ENCODE peak calls at places on chromosomes 6 and 20, in five cellular contexts. S is glutamatergic neuron; N is dorsolateral prefrontal cortex; M is CD8-positive, alpha-beta T cell; I is HCT116. Z is an unnamed sample.

GRCh38 chr20:9349256-9349655 is 165.1 kb upstream of the LAMP5 start:
- DNase-seq in S (no peak), N (no peak), M (no peak), I (no peak), Z (no peak)

GRCh38 chr6:7909323-7910276 is 988 bp downstream of the TXNDC5 start:
- DNase-seq in S (peak; percentile 71), N (peak; percentile 67), M (no peak), I (no peak), Z (no peak)

GRCh38 chr20:8388146-8388545 is 256.1 kb downstream of the PLCB1 start:
- DNase-seq in S (no peak), N (no peak), M (no peak), I (no peak), Z (no peak)

GRCh38 chr6:149233056-149233715 is 84.3 kb upstream of the TAB2 start:
- DNase-seq in S (no peak), N (no peak), M (peak; percentile 46), I (peak; percentile 95), Z (no peak)

GRCh38 chr20:58155148-58155925 is 73.1 kb downstream of the ANKRD60 start:
- DNase-seq in S (no peak), N (no peak), M (no peak), I (no peak), Z (no peak)

GRCh38 chr20:25750765-25751696 is 54.4 kb upstream of the ZNF337 start:
- DNase-seq in S (no peak), N (peak; percentile 55), M (peak; percentile 63), I (no peak), Z (no peak)

GRCh38 chr6:122180132-122180531 is 219.3 kb upstream of the HSF2 start:
- DNase-seq in S (no peak), N (no peak), M (no peak), I (no peak), Z (no peak)

GRCh38 chr20:62501801-62502495 is 26.2 kb upstream of the GATA5 start:
- DNase-seq in S (no peak), N (no peak), M (peak; percentile 66), I (no peak), Z (no peak)

GRCh38 chr6:9140861-9141534 is 705.7 kb upstream of the SLC35B3 start:
- DNase-seq in S (no peak), N (no peak), M (no peak), I (no peak), Z (no peak)

GRCh38 chr6:64776359-64776758 is 930.7 kb downstream of the EYS start:
- DNase-seq in S (no peak), N (no peak), M (no peak), I (no peak), Z (no peak)

GRCh38 chr6:44898296-44898930 is 429.7 kb upstream of the RUNX2 start:
- DNase-seq in S (no peak), N (no peak), M (no peak), I (no peak), Z (peak; percentile 81)

GRCh38 chr6:13415276-13415675 is 72.1 kb downstream of the GFOD1 start:
- DNase-seq in S (no peak), N (no peak), M (no peak), I (no peak), Z (no peak)

GRCh38 chr20:33670715-33671499 is 3.3 kb downstream of the NECAB3 start:
- DNase-seq in S (no peak), N (no peak), M (no peak), I (no peak), Z (no peak)

GRCh38 chr6:26394289-26394688 is 7.8 kb upstream of the BTN3A1 start:
- DNase-seq in S (no peak), N (no peak), M (no peak), I (peak; percentile 46), Z (no peak)

GRCh38 chr6:54737247-54737646 is 109.3 kb upstream of the FAM83B start:
- DNase-seq in S (peak; percentile 52), N (no peak), M (no peak), I (no peak), Z (no peak)

GRCh38 chr6:170053966-170054661 is 236.8 kb downstream of the DLL1 start:
- DNase-seq in S (peak; percentile 4), N (no peak), M (no peak), I (no peak), Z (peak; percentile 43)

GRCh38 chr20:24980321-24981053 is 12.1 kb downstream of the APMAP start:
- DNase-seq in S (no peak), N (peak; percentile 42), M (no peak), I (no peak), Z (no peak)

GRCh38 chr6:138586638-138587037 is 87.3 kb upstream of the NHSL1 start:
- DNase-seq in S (no peak), N (no peak), M (no peak), I (no peak), Z (no peak)

GRCh38 chr6:147712841-147713240 is 204.4 kb downstream of the SAMD5 start:
- DNase-seq in S (no peak), N (no peak), M (no peak), I (no peak), Z (no peak)

GRCh38 chr20:10730629-10731183 is 56.9 kb upstream of the JAG1 start:
- DNase-seq in S (no peak), N (no peak), M (no peak), I (no peak), Z (no peak)

GRCh38 chr20:64140956-64141355 is 23.3 kb upstream of the MYT1 start:
- DNase-seq in S (peak; percentile 14), N (peak; percentile 18), M (no peak), I (no peak), Z (no peak)

GRCh38 chr6:15132854-15133670 is 112.8 kb upstream of the JARID2 start:
- DNase-seq in S (no peak), N (no peak), M (no peak), I (peak; percentile 95), Z (no peak)

GRCh38 chr6:115675443-115675842 is 385.2 kb downstream of the FRK start:
- DNase-seq in S (no peak), N (no peak), M (no peak), I (no peak), Z (no peak)

GRCh38 chr6:5782783-5783567 is 223.8 kb downstream of the NRN1 start:
- DNase-seq in S (no peak), N (peak; percentile 66), M (no peak), I (no peak), Z (no peak)

GRCh38 chr6:139240161-139241010 is 51.4 kb downstream of the TXLNB start:
- DNase-seq in S (no peak), N (no peak), M (no peak), I (no peak), Z (no peak)

GRCh38 chr6:169099411-169100202 is 154.0 kb downstream of the THBS2 start:
- DNase-seq in S (no peak), N (no peak), M (no peak), I (peak; percentile 4), Z (no peak)

GRCh38 chr6:113120214-113120576 is 737.0 kb upstream of the MARCKS start:
- DNase-seq in S (no peak), N (no peak), M (no peak), I (peak; percentile 86), Z (no peak)

GRCh38 chr6:104483225-104483834 is 376.4 kb downstream of the HACE1 start:
- DNase-seq in S (no peak), N (no peak), M (no peak), I (peak; percentile 15), Z (no peak)
- TF ChIP-seq CTCF in S (no peak), N (no peak), M (no peak), I (peak; percentile 42), Z (peak; percentile 83)

GRCh38 chr20:41750137-41750536 is 132.0 kb upstream of the CHD6 start:
- DNase-seq in S (no peak), N (no peak), M (no peak), I (no peak), Z (no peak)

GRCh38 chr20:41746635-41747034 is 128.5 kb upstream of the CHD6 start:
- DNase-seq in S (no peak), N (no peak), M (no peak), I (no peak), Z (no peak)

GRCh38 chr20:41747226-41747625 is 129.0 kb upstream of the CHD6 start:
- DNase-seq in S (no peak), N (no peak), M (no peak), I (no peak), Z (no peak)

GRCh38 chr20:41748756-41749582 is 130.8 kb upstream of the CHD6 start:
- DNase-seq in S (no peak), N (no peak), M (no peak), I (no peak), Z (no peak)

DNA sequence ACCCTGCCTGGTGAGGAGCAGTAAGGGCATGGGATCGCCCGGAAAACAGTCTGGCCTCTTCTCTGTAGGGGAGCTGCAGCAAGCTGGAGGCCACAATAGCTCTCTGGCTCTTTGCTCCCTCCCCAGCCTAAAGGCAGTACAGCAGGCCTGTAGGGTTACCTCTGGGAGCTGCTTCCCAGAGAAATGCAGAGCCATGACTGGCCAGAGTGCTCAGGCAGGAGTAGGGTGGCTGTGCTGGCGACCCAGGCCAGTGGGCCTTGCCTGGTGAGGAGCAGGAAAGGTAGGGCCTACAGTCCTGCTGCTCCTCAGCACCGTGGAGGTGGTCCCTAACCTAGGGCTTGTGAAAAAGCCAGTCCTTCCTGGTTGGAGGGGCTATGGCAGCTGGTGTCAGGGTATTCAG is 129.9 kb upstream of the CHD6 start:
- DNase-seq in S (no peak), N (no peak), M (no peak), I (no peak), Z (no peak)
- TF ChIP-seq CTCF in S (no peak), N (no peak), M (no peak), I (no peak), Z (no peak)

GRCh38 chr6:31717499-31718222 is 2.5 kb downstream of the LY6G6D start:
- DNase-seq in S (no peak), N (no peak), M (no peak), I (no peak), Z (no peak)
- TF ChIP-seq CTCF in S (no peak), N (no peak), M (no peak), I (peak; percentile 13), Z (no peak)

GRCh38 chr6:127855542-127856159 is 45.2 kb downstream of the THEMIS start:
- DNase-seq in S (no peak), N (no peak), M (peak; percentile 60), I (no peak), Z (no peak)
- TF ChIP-seq CTCF in S (peak; percentile 37), N (peak; percentile 79), M (peak; percentile 69), I (peak; percentile 45), Z (peak; percentile 85)

GRCh38 chr6:56843476-56844349 is 111.2 kb upstream of the BEND6 start:
- DNase-seq in S (peak; percentile 89), N (peak; percentile 89), M (peak; percentile 33), I (peak; percentile 78), Z (peak; percentile 95)
- TF ChIP-seq CTCF in S (peak; percentile 29), N (peak; percentile 79), M (no peak), I (peak; percentile 72), Z (peak; percentile 82)

GRCh38 chr20:45238139-45238538 is 16.2 kb downstream of the SLPI start:
- DNase-seq in S (no peak), N (no peak), M (no peak), I (no peak), Z (no peak)

GRCh38 chr20:45230631-45231030 is 9.5 kb downstream of the SEMG2 start:
- DNase-seq in S (no peak), N (no peak), M (no peak), I (no peak), Z (no peak)

GRCh38 chr20:45235995-45236394 is 14.8 kb downstream of the SEMG2 start:
- DNase-seq in S (no peak), N (no peak), M (no peak), I (no peak), Z (no peak)
- TF ChIP-seq CTCF in S (peak; percentile 31), N (peak; percentile 13), M (no peak), I (peak; percentile 81), Z (peak; percentile 43)

Z was measured in chondrocyte.